ENCODE peak calls at places on chromosomes 6 and 20, in four cellular contexts. One of them, this sample, is unnamed.

GRCh38 chr6:84280030-84280429 is 52.6 kb upstream of the CEP162 start:
- DNase-seq in psoas muscle: no peak
- DNase-seq in HAP-1: no peak
- DNase-seq in activated CD8-positive, alpha-beta memory T cell treated with anti-CD3 and anti-CD28 coated beads, Interleukin-2, amount 50 U/mL, for 4 hours: no peak
- DNase-seq in this sample: no peak

GRCh38 chr20:45070932-45071632 is 29.8 kb downstream of the KCNS1 start:
- DNase-seq in psoas muscle: no peak
- DNase-seq in activated CD8-positive, alpha-beta memory T cell treated with anti-CD3 and anti-CD28 coated beads, Interleukin-2, amount 50 U/mL, for 4 hours: no peak
- DNase-seq in HAP-1: no peak
- DNase-seq in this sample: no peak

GRCh38 chr20:46260480-46260879 is 47.8 kb downstream of the CDH22 start:
- DNase-seq in psoas muscle: peak
- DNase-seq in activated CD8-positive, alpha-beta memory T cell treated with anti-CD3 and anti-CD28 coated beads, Interleukin-2, amount 50 U/mL, for 4 hours: no peak
- DNase-seq in HAP-1: no peak
- DNase-seq in this sample: no peak

GRCh38 chr6:107106165-107106564 is 9.2 kb downstream of the BEND3 start:
- DNase-seq in psoas muscle: no peak
- DNase-seq in HAP-1: no peak
- DNase-seq in activated CD8-positive, alpha-beta memory T cell treated with anti-CD3 and anti-CD28 coated beads, Interleukin-2, amount 50 U/mL, for 4 hours: no peak
- DNase-seq in this sample: no peak

GRCh38 chr6:37695273-37695672 is 2.4 kb downstream of the MDGA1 start:
- DNase-seq in HAP-1: no peak
- DNase-seq in activated CD8-positive, alpha-beta memory T cell treated with anti-CD3 and anti-CD28 coated beads, Interleukin-2, amount 50 U/mL, for 4 hours: no peak
- DNase-seq in psoas muscle: no peak
- DNase-seq in this sample: no peak

GRCh38 chr6:134784336-134784735 is 165.6 kb downstream of the ALDH8A1 start:
- DNase-seq in activated CD8-positive, alpha-beta memory T cell treated with anti-CD3 and anti-CD28 coated beads, Interleukin-2, amount 50 U/mL, for 4 hours: no peak
- DNase-seq in psoas muscle: no peak
- DNase-seq in HAP-1: no peak
- DNase-seq in this sample: no peak

GRCh38 chr20:47754301-47754700 is 31.0 kb downstream of the SULF2 start:
- DNase-seq in activated CD8-positive, alpha-beta memory T cell treated with anti-CD3 and anti-CD28 coated beads, Interleukin-2, amount 50 U/mL, for 4 hours: no peak
- DNase-seq in psoas muscle: no peak
- DNase-seq in HAP-1: no peak
- DNase-seq in this sample: no peak

GRCh38 chr20:46133886-46134654 is 16.0 kb downstream of the CD40 start:
- DNase-seq in HAP-1: no peak
- DNase-seq in activated CD8-positive, alpha-beta memory T cell treated with anti-CD3 and anti-CD28 coated beads, Interleukin-2, amount 50 U/mL, for 4 hours: no peak
- DNase-seq in psoas muscle: no peak
- DNase-seq in this sample: no peak

GRCh38 chr6:71527831-71528377 is 239.3 kb downstream of the OGFRL1 start:
- DNase-seq in activated CD8-positive, alpha-beta memory T cell treated with anti-CD3 and anti-CD28 coated beads, Interleukin-2, amount 50 U/mL, for 4 hours: no peak
- DNase-seq in HAP-1: no peak
- DNase-seq in psoas muscle: no peak
- DNase-seq in this sample: no peak

GRCh38 chr6:152094992-152095592 is 287.6 kb downstream of the ESR1 start:
- DNase-seq in HAP-1: no peak
- DNase-seq in psoas muscle: peak
- DNase-seq in activated CD8-positive, alpha-beta memory T cell treated with anti-CD3 and anti-CD28 coated beads, Interleukin-2, amount 50 U/mL, for 4 hours: no peak
- DNase-seq in this sample: peak

GRCh38 chr20:21396045-21396893 is 1.1 kb downstream of the NKX2-4 start:
- DNase-seq in psoas muscle: no peak
- DNase-seq in HAP-1: no peak
- DNase-seq in activated CD8-positive, alpha-beta memory T cell treated with anti-CD3 and anti-CD28 coated beads, Interleukin-2, amount 50 U/mL, for 4 hours: peak
- DNase-seq in this sample: no peak

GRCh38 chr6:37501632-37502466 is 2.2 kb upstream of the CCDC167 start:
- DNase-seq in HAP-1: no peak
- DNase-seq in activated CD8-positive, alpha-beta memory T cell treated with anti-CD3 and anti-CD28 coated beads, Interleukin-2, amount 50 U/mL, for 4 hours: no peak
- DNase-seq in psoas muscle: no peak
- DNase-seq in this sample: no peak

This sample was measured in retinal pigment epithelial cell.